ENCODE peak calls at places on chromosomes 1 and 21, in five cellular contexts. P is GM12891; H is left ventricle myocardium inferior; Z is lung microvascular endothelial cell; W is stimulated activated CD4-positive, alpha-beta T cell treated with anti-CD3 and anti-CD28 coated beads, Interleukin-4, amount 100 ng/mL, for 1 hour. C is an unnamed sample.

GRCh38 chr1:226482196-226482595 is 66.4 kb upstream of the STUM start:
- DNase-seq in P (no peak), H (no peak), Z (no peak), W (no peak), C (no peak)

GRCh38 chr1:94953107-94953506 is 26.2 kb upstream of the CNN3 start:
- DNase-seq in P (no peak), H (no peak), Z (no peak), W (no peak), C (no peak)

GRCh38 chr1:218671573-218671972 is 326.4 kb downstream of the TGFB2 start:
- DNase-seq in P (no peak), H (no peak), Z (no peak), W (no peak), C (no peak)

GRCh38 chr1:183195146-183195571 is 9.1 kb downstream of the LAMC2 start:
- DNase-seq in P (no peak), H (no peak), Z (peak), W (no peak), C (no peak)

GRCh38 chr21:31145271-31145801 is 107.1 kb upstream of the KRTAP19-8 start:
- DNase-seq in P (no peak), H (no peak), Z (no peak), W (no peak), C (no peak)

GRCh38 chr1:194043984-194044755 is 857.8 kb upstream of the B3GALT2 start:
- DNase-seq in P (no peak), H (no peak), Z (no peak), W (no peak), C (no peak)

GRCh38 chr1:3161130-3161840 is 92.3 kb downstream of the PRDM16 start:
- DNase-seq in P (no peak), H (no peak), Z (no peak), W (no peak), C (no peak)

GRCh38 chr1:58699011-58699762 is 675 bp downstream of the MYSM1 start:
- DNase-seq in P (no peak), H (no peak), Z (peak), W (no peak), C (no peak)

GRCh38 chr1:207803678-207804077 is 51.8 kb downstream of the CD46 start:
- DNase-seq in P (no peak), H (no peak), Z (no peak), W (no peak), C (no peak)

GRCh38 chr1:180270767-180271639 is 40.9 kb downstream of the LHX4 start:
- DNase-seq in P (no peak), H (no peak), Z (no peak), W (no peak), C (no peak)

GRCh38 chr1:8182034-8182761 is 135.7 kb upstream of the SLC45A1 start:
- DNase-seq in P (no peak), H (no peak), Z (peak), W (no peak), C (no peak)

GRCh38 chr1:244322791-244323521 is 128.8 kb downstream of the ADSS2 start:
- DNase-seq in P (no peak), H (no peak), Z (peak), W (no peak), C (no peak)

GRCh38 chr21:35349378-35350080 is 300.4 kb upstream of the RUNX1 start:
- DNase-seq in P (no peak), H (no peak), Z (no peak), W (no peak), C (no peak)

GRCh38 chr1:24727490-24728214 is 17.6 kb upstream of the CLIC4 start:
- DNase-seq in P (peak), H (peak), Z (no peak), W (no peak), C (no peak)

GRCh38 chr1:151715726-151716404 is 738 bp downstream of the CELF3 start:
- DNase-seq in P (no peak), H (no peak), Z (no peak), W (no peak), C (peak)

GRCh38 chr1:48916121-48917069 is 139.7 kb upstream of the BEND5 start:
- DNase-seq in P (no peak), H (no peak), Z (peak), W (no peak), C (peak)

GRCh38 chr21:45846373-45847160 is 135.0 kb upstream of the COL6A1 start:
- DNase-seq in P (no peak), H (peak), Z (peak), W (no peak), C (no peak)

GRCh38 chr1:26626994-26627393 is 68.8 kb upstream of the ARID1A start:
- DNase-seq in P (no peak), H (no peak), Z (no peak), W (no peak), C (no peak)

GRCh38 chr1:21514245-21514644 is 5.0 kb downstream of the ALPL start:
- DNase-seq in P (peak), H (no peak), Z (no peak), W (no peak), C (no peak)

C was measured in neuronal stem cell.